ENCODE peak calls at places on chromosomes 13 and 19, in four cellular contexts. D, I, B and R are unnamed samples.

GRCh38 chr13:30711375-30711774 is 24.0 kb upstream of the ALOX5AP start:
- DNase-seq in D (peak; percentile 90), I (peak; percentile 71), B (no peak), R (peak; percentile 57)

GRCh38 chr19:46678110-46678732 is 17.2 kb upstream of the DACT3 start:
- DNase-seq in D (no peak), I (no peak), B (peak; percentile 13), R (no peak)

GRCh38 chr13:32859893-32860292 is 156.3 kb upstream of the KL start:
- DNase-seq in D (no peak), I (no peak), B (no peak), R (no peak)

GRCh38 chr13:33686772-33687480 is 131.0 kb upstream of the RFC3 start:
- DNase-seq in D (peak; percentile 30), I (peak; percentile 7), B (no peak), R (peak; percentile 34)

GRCh38 chr13:106567421-106568224 is at the start of gene ARGLU1:
- DNase-seq in D (peak; percentile 95), I (no peak), B (peak; percentile 96), R (no peak)

GRCh38 chr19:52992109-52993004 is 21.4 kb upstream of the ERVV-1 start:
- DNase-seq in D (peak; percentile 19), I (no peak), B (peak; percentile 41), R (peak; percentile 7)

GRCh38 chr19:5145521-5146511 is 176.9 kb downstream of the KDM4B start:
- DNase-seq in D (no peak), I (no peak), B (no peak), R (no peak)

GRCh38 chr13:97492257-97492656 is 58.3 kb downstream of the RAP2A start:
- DNase-seq in D (no peak), I (no peak), B (no peak), R (no peak)

GRCh38 chr19:4061683-4062575 is 4.8 kb downstream of the ZBTB7A start:
- DNase-seq in D (no peak), I (peak; percentile 31), B (no peak), R (no peak)

GRCh38 chr13:98173431-98173921 is 3.6 kb downstream of the RNF113B start:
- DNase-seq in D (peak; percentile 94), I (peak; percentile 98), B (peak; percentile 61), R (peak; percentile 95)

GRCh38 chr13:33153421-33154381 is 131.9 kb downstream of the STARD13 start:
- DNase-seq in D (peak; percentile 87), I (peak; percentile 45), B (peak; percentile 96), R (peak; percentile 74)

GRCh38 chr19:6242677-6243076 is 37.1 kb downstream of the MLLT1 start:
- DNase-seq in D (no peak), I (no peak), B (no peak), R (no peak)

GRCh38 chr19:6677924-6678689 is 8.1 kb upstream of the TNFSF14 start:
- DNase-seq in D (peak; percentile 6), I (no peak), B (no peak), R (peak; percentile 46)

GRCh38 chr13:93726173-93727019 is 499.8 kb downstream of the GPC6 start:
- DNase-seq in D (no peak), I (peak; percentile 49), B (no peak), R (no peak)

GRCh38 chr13:32032780-32033179 is 1.2 kb downstream of the FRY start:
- DNase-seq in D (no peak), I (no peak), B (peak; percentile 22), R (no peak)

DNA sequence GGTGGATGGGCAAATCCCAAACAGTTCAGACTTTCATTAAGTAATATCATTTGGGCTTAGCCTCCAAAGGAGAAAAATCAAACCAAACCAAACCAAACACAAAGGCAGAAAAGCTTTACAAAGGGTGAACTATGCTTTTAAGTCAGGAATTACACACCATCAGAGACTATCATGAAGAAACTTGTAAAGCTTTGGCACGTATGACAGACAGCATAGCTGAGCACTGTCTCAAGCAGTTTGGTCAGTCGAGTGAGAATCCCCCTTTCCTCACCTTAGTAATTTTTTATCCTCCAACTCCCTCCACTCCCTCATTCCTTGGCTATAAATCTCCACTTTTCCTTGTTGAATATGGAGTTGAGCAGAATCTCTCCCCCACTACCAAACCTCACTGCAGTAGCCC is 72.1 kb downstream of the MIPEP start:
- DNase-seq in D (no peak), I (no peak), B (no peak), R (no peak)
- H3K4me3 ChIP-seq in D (no peak overlapping the region), I (no peak overlapping the region), B (no peak overlapping the region), R (no peak overlapping the region)

DNA sequence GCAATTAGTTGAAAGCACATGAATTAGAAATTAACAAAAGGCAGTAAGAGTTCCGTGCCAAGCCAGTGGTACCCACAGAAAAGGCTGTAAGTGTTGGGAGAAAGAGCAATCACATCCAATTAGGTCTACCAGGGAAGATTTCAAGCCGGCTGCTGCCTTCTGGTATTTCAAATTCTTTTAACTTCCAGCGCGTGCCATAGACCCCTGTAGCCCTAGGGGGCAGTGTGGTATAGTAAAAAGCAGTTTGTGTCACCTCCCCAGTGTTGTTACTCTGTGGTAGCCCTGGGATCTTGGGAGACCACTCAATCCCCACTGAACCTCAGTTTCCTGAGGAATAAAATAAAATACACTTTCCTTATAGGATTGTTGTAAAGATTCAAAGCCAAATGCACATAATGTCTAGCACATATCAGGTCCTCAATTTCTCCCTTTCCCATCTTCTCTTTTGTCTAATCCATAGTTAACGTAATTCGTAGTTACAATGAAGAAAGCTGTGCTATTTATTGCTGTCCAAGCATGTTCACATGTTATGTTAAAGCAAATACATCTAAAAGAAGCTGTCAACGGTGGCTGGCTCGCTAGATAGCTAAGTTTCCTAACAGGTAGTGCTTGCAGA is 230.2 kb downstream of the TDRD3 start:
- DNase-seq in D (peak; percentile 49), I (peak; percentile 18), B (peak; percentile 42), R (peak; percentile 52)
- TF ChIP-seq CTCF in D (peak; percentile 76), I (peak; percentile 69), B (peak; percentile 63), R (peak; percentile 73)

GRCh38 chr13:113448545-113448884 is 4.8 kb downstream of the ADPRHL1 start:
- DNase-seq in D (no peak), I (no peak), B (no peak), R (no peak)
- H3K4me3 ChIP-seq in D (no peak overlapping the region), I (peak overlapping the region; percentile 70), B (no peak overlapping the region), R (no peak overlapping the region)

DNA sequence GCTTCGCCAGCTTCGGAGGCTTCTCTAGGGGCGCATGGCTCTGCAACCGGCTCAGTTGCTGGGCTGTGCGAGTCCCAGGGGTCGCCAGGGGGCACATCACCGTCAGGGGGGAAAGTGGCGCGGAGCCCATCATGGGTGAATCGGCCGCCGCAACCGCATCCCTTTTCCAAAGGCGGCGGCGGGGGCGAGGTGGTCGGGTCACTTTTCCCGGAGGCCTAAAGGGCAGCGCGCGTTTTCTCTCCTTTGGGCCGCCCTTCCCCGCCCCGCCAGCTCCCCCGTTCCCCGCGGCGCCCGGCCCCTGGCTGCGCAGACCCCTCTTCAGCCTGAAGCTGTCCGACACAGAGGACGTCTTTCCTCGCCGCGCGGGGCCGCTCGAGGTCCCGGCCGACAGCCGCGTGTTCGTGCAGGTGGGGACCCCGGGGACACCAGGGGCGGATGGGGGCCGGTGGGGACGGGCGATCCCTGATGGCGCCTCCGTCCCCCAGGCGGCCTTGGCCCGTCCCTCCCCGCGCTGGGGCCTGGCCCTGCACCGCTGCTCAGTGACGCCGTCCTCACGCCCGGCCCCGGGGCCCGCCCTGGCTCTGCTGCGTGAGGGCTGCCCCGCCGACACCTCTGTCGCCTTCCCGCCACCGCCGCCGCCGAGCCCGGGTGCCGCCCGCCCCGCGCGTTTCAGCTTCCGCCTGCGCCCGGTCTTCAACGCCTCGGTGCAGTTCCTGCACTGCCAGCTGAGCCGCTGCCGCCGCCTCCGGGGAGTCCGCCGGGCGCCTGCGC is 1.7 kb downstream of the TGFBR3L start:
- DNase-seq in D (no peak), I (no peak), B (no peak), R (peak; percentile 30)
- TF ChIP-seq CTCF in D (no peak), I (no peak), B (no peak), R (no peak)

DNA sequence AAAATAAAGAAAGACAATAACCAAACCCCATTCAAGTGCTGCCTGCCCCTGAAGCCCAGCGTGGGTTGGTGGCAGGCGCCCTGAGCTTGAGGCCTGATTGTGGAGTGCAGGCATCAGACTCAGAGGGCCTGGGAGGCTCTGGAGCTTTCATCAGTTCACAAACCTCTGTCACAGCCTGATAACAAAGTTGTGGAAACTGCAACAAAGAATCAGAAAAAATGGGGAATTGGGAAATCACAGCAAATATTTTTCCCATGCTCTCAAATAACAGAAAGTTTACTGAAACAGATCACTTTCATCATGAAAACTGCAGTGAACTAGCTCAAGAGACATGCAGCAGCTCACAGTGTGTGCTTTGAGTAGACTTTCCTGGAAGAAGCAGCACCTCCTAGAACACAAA is 793.6 kb downstream of the UQCRFS1 start:
- DNase-seq in D (peak; percentile 52), I (no peak), B (no peak), R (no peak)
- H3K4me3 ChIP-seq in D (no peak overlapping the region), I (no peak overlapping the region), B (no peak overlapping the region), R (no peak overlapping the region)

DNA sequence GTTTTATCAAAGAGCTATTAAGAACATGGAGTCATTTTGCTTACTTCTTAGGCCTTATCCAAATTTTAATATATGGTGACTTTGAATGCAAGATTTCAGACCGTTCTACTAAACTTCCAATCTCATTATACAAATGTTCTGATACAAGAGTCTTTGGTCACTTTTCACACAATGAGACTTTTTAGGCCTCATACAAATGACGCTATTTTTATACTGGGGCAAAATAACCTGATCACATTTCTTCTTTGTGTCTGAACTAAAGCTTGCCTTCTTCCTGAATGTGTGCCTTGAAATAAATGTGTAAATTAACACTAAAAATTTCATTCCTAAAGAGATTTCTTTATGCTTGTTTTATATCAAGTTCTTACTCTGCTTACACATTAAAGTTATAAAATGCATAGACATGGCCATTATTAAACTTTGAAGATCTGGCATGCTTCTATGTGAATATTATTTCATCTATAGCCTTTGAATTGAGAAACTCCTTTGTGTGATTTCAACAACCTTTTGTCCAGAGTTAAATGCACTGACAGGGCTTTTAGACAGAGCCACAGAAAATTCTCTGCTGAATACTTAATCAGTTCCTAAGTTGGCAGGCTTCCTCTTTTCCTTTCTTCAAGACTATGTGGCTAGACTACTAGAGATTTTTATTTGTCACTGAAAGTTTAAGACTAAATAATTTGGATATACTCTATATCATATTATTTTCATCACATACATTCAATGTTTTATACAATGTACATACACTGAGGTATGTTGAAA is 86.1 kb downstream of the EDNRB start:
- DNase-seq in D (peak; percentile 5), I (peak; percentile 61), B (no peak), R (peak; percentile 81)
- TF ChIP-seq CTCF in D (no peak), I (no peak), B (no peak), R (no peak)

DNA sequence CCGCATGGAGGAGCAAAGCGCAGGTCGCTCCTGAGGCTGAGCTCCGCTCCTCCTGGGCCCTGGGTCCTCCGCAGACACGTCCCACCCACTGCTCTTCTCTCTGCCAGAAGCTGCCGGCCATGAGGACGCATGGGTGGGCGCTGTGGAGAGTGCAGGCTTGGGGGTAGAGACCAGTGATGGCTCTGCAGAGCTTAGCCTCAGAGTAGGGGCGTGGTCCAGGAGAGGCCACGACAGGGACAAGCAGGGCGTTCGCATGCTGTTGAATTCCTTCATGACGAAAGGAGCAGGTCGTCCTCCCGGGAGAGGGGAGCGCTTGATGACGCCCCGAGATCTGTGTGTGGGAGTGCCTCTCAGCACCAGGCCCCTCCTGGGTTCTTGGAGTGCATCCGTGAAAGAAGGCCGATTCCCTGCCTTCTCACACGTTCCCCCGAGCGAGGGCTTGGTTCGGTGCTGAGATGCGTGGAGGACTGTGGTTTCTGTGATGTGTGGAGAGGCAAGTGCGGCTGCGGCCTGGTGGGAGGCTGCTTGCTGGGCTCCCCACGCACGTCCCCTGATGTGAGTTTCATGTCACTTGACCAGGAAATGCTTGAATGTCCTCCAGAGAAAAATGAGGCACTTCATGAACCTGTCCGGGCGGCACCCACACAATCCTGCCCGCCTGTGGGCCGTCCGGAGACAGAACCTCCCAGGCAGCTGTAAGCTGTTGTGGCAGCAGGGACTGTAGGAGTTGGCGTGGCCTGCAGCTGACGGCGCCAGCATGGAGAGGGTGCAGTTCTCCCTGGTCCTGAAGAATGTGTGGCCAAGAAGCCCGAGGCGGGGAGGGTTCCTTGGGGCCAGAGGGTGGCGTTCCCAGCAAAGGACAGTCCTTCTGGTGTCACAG is 4.5 kb downstream of the SF3A2 start:
- DNase-seq in D (no peak), I (no peak), B (no peak), R (no peak)
- H3K4me3 ChIP-seq in D (no peak overlapping the region), I (peak overlapping the region; percentile 45), B (no peak overlapping the region), R (no peak overlapping the region)